ENCODE peak calls at places on chromosomes 2 and 18, in nine cellular contexts. One of them, this sample, is unnamed.

GRCh38 chr2:109440507-109441156 is 173.1 kb downstream of the SEPTIN10 start:
- DNase-seq in breast epithelium: no peak
- DNase-seq in K562: no peak
- DNase-seq in left ventricle myocardium inferior: no peak
- DNase-seq in left lung: no peak
- DNase-seq in lower lobe of right lung: no peak
- DNase-seq in cardiac fibroblast: peak; percentile 18
- DNase-seq in fibroblast of pulmonary artery: peak; percentile 27
- DNase-seq in GM13977: no peak
- DNase-seq in this sample: no peak

GRCh38 chr2:215528555-215528954 is 92.7 kb upstream of the FN1 start:
- DNase-seq in fibroblast of pulmonary artery: peak; percentile 96
- DNase-seq in left ventricle myocardium inferior: no peak
- DNase-seq in left lung: no peak
- DNase-seq in lower lobe of right lung: no peak
- DNase-seq in K562: no peak
- DNase-seq in GM13977: no peak
- DNase-seq in cardiac fibroblast: peak; percentile 92
- DNase-seq in breast epithelium: no peak
- DNase-seq in this sample: no peak

GRCh38 chr2:54728669-54729120 is 5.2 kb downstream of the EML6 start:
- DNase-seq in left ventricle myocardium inferior: no peak
- DNase-seq in GM13977: no peak
- DNase-seq in lower lobe of right lung: no peak
- DNase-seq in K562: no peak
- DNase-seq in fibroblast of pulmonary artery: peak; percentile 70
- DNase-seq in breast epithelium: no peak
- DNase-seq in cardiac fibroblast: peak; percentile 57
- DNase-seq in left lung: no peak
- DNase-seq in this sample: no peak

GRCh38 chr2:151437630-151438029 is 27.9 kb downstream of the RIF1 start:
- DNase-seq in cardiac fibroblast: peak; percentile 50
- DNase-seq in fibroblast of pulmonary artery: peak; percentile 61
- DNase-seq in GM13977: peak; percentile 27
- DNase-seq in K562: no peak
- DNase-seq in lower lobe of right lung: no peak
- DNase-seq in left lung: no peak
- DNase-seq in breast epithelium: no peak
- DNase-seq in left ventricle myocardium inferior: no peak
- DNase-seq in this sample: no peak

GRCh38 chr2:97779141-97779540 is 65.8 kb downstream of the ZAP70 start:
- DNase-seq in left lung: no peak
- DNase-seq in GM13977: no peak
- DNase-seq in fibroblast of pulmonary artery: no peak
- DNase-seq in K562: no peak
- DNase-seq in cardiac fibroblast: no peak
- DNase-seq in left ventricle myocardium inferior: no peak
- DNase-seq in lower lobe of right lung: no peak
- DNase-seq in breast epithelium: no peak
- DNase-seq in this sample: no peak

GRCh38 chr2:26333286-26333685 is 12.7 kb upstream of the SELENOI start:
- DNase-seq in cardiac fibroblast: no peak
- DNase-seq in fibroblast of pulmonary artery: no peak
- DNase-seq in K562: no peak
- DNase-seq in GM13977: no peak
- DNase-seq in left lung: no peak
- DNase-seq in left ventricle myocardium inferior: no peak
- DNase-seq in breast epithelium: no peak
- DNase-seq in lower lobe of right lung: no peak
- DNase-seq in this sample: no peak

GRCh38 chr2:55550368-55551102 is 31.0 kb downstream of the CFAP36 start:
- DNase-seq in cardiac fibroblast: peak; percentile 69
- DNase-seq in K562: no peak
- DNase-seq in GM13977: no peak
- DNase-seq in fibroblast of pulmonary artery: peak; percentile 88
- DNase-seq in left ventricle myocardium inferior: no peak
- DNase-seq in lower lobe of right lung: no peak
- DNase-seq in breast epithelium: no peak
- DNase-seq in left lung: no peak
- DNase-seq in this sample: no peak

GRCh38 chr2:20488782-20489181 is 41.9 kb downstream of the RHOB start:
- DNase-seq in breast epithelium: no peak
- DNase-seq in left ventricle myocardium inferior: no peak
- DNase-seq in GM13977: no peak
- DNase-seq in fibroblast of pulmonary artery: no peak
- DNase-seq in K562: no peak
- DNase-seq in lower lobe of right lung: no peak
- DNase-seq in cardiac fibroblast: no peak
- DNase-seq in left lung: no peak
- DNase-seq in this sample: no peak

GRCh38 chr2:86566158-86566827 is 3.0 kb upstream of the CHMP3 start:
- DNase-seq in K562: peak; percentile 16
- DNase-seq in left ventricle myocardium inferior: no peak
- DNase-seq in lower lobe of right lung: no peak
- DNase-seq in cardiac fibroblast: no peak
- DNase-seq in left lung: no peak
- DNase-seq in breast epithelium: no peak
- DNase-seq in fibroblast of pulmonary artery: no peak
- DNase-seq in GM13977: no peak
- DNase-seq in this sample: no peak

GRCh38 chr2:134360750-134361487 is 107.0 kb downstream of the MGAT5 start:
- DNase-seq in left lung: no peak
- DNase-seq in lower lobe of right lung: no peak
- DNase-seq in breast epithelium: no peak
- DNase-seq in cardiac fibroblast: peak; percentile 56
- DNase-seq in K562: no peak
- DNase-seq in left ventricle myocardium inferior: peak; percentile 42
- DNase-seq in fibroblast of pulmonary artery: peak; percentile 17
- DNase-seq in GM13977: no peak
- DNase-seq in this sample: no peak

GRCh38 chr2:162795312-162795711 is 43.3 kb downstream of the KCNH7 start:
- DNase-seq in left ventricle myocardium inferior: no peak
- DNase-seq in cardiac fibroblast: no peak
- DNase-seq in breast epithelium: no peak
- DNase-seq in GM13977: no peak
- DNase-seq in left lung: no peak
- DNase-seq in lower lobe of right lung: no peak
- DNase-seq in K562: no peak
- DNase-seq in fibroblast of pulmonary artery: no peak
- DNase-seq in this sample: no peak

GRCh38 chr2:109031481-109032228 is 42.6 kb upstream of the EDAR start:
- DNase-seq in GM13977: peak; percentile 32
- DNase-seq in left lung: peak; percentile 63
- DNase-seq in lower lobe of right lung: peak; percentile 64
- DNase-seq in left ventricle myocardium inferior: peak; percentile 33
- DNase-seq in cardiac fibroblast: peak; percentile 65
- DNase-seq in fibroblast of pulmonary artery: peak; percentile 67
- DNase-seq in K562: peak; percentile 52
- DNase-seq in breast epithelium: no peak
- DNase-seq in this sample: peak; percentile 37

GRCh38 chr2:212042562-212042961 is 496.0 kb downstream of the ERBB4 start:
- DNase-seq in left lung: no peak
- DNase-seq in cardiac fibroblast: no peak
- DNase-seq in K562: no peak
- DNase-seq in fibroblast of pulmonary artery: no peak
- DNase-seq in breast epithelium: no peak
- DNase-seq in lower lobe of right lung: no peak
- DNase-seq in GM13977: no peak
- DNase-seq in left ventricle myocardium inferior: no peak
- DNase-seq in this sample: no peak

GRCh38 chr2:226578879-226579278 is 220.7 kb downstream of the IRS1 start:
- DNase-seq in GM13977: no peak
- DNase-seq in breast epithelium: no peak
- DNase-seq in fibroblast of pulmonary artery: peak; percentile 66
- DNase-seq in left ventricle myocardium inferior: no peak
- DNase-seq in lower lobe of right lung: no peak
- DNase-seq in K562: no peak
- DNase-seq in cardiac fibroblast: peak; percentile 48
- DNase-seq in left lung: no peak
- DNase-seq in this sample: no peak

GRCh38 chr2:128738446-128739110 is 419.9 kb upstream of the HS6ST1 start:
- DNase-seq in lower lobe of right lung: no peak
- DNase-seq in left ventricle myocardium inferior: no peak
- DNase-seq in left lung: no peak
- DNase-seq in K562: no peak
- DNase-seq in breast epithelium: no peak
- DNase-seq in cardiac fibroblast: no peak
- DNase-seq in fibroblast of pulmonary artery: no peak
- DNase-seq in GM13977: no peak
- DNase-seq in this sample: no peak

DNA sequence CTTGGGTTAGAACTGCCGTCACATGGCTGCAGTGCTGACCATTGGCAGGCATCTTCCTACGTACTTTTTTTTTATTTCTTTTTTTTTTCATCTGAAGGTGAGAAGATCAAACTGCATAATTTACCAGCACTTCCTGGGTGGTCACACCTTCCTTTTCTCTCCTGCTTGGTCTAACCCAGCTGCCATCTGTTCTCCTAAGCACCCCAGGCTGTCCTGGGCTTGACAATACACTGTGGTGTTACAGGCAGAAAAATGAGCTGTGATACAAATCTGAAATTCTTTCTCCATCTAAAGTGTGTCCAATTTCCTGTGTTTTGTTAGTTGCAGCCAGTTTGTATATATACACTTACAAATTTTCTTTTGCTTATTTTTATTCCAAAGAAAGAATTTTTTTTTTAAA is 785.9 kb upstream of the ZEB2 start:
- DNase-seq in left lung: no peak
- DNase-seq in left ventricle myocardium inferior: no peak
- DNase-seq in breast epithelium: no peak
- DNase-seq in lower lobe of right lung: no peak
- DNase-seq in K562: no peak
- DNase-seq in GM13977: no peak
- DNase-seq in cardiac fibroblast: no peak
- DNase-seq in fibroblast of pulmonary artery: no peak
- DNase-seq in this sample: no peak
- TF ChIP-seq CTCF in left lung: no peak
- TF ChIP-seq CTCF in left ventricle myocardium inferior: no peak
- TF ChIP-seq CTCF in breast epithelium: no peak
- TF ChIP-seq CTCF in lower lobe of right lung: no peak
- TF ChIP-seq CTCF in K562: no peak
- TF ChIP-seq CTCF in GM13977: no peak
- TF ChIP-seq CTCF in cardiac fibroblast: no peak
- TF ChIP-seq CTCF in fibroblast of pulmonary artery: no peak
- TF ChIP-seq CTCF in this sample: no peak

GRCh38 chr18:70453058-70453775 is 164.4 kb downstream of the SOCS6 start:
- DNase-seq in breast epithelium: no peak
- DNase-seq in fibroblast of pulmonary artery: peak; percentile 69
- DNase-seq in cardiac fibroblast: peak; percentile 68
- DNase-seq in GM13977: no peak
- DNase-seq in left ventricle myocardium inferior: no peak
- DNase-seq in lower lobe of right lung: no peak
- DNase-seq in K562: no peak
- DNase-seq in left lung: no peak
- DNase-seq in this sample: no peak
- TF ChIP-seq CTCF in breast epithelium: no peak
- TF ChIP-seq CTCF in fibroblast of pulmonary artery: no peak
- TF ChIP-seq CTCF in cardiac fibroblast: no peak
- TF ChIP-seq CTCF in GM13977: no peak
- TF ChIP-seq CTCF in left ventricle myocardium inferior: no peak
- TF ChIP-seq CTCF in lower lobe of right lung: no peak
- TF ChIP-seq CTCF in K562: no peak
- TF ChIP-seq CTCF in left lung: no peak
- TF ChIP-seq CTCF in this sample: no peak

GRCh38 chr2:153588408-153588807 is 109.8 kb upstream of the RPRM start:
- DNase-seq in lower lobe of right lung: no peak
- DNase-seq in K562: no peak
- DNase-seq in GM13977: no peak
- DNase-seq in breast epithelium: no peak
- DNase-seq in left lung: no peak
- DNase-seq in cardiac fibroblast: no peak
- DNase-seq in fibroblast of pulmonary artery: no peak
- DNase-seq in left ventricle myocardium inferior: no peak
- DNase-seq in this sample: no peak

GRCh38 chr2:153589586-153589985 is 111.0 kb upstream of the RPRM start:
- DNase-seq in GM13977: no peak
- DNase-seq in left ventricle myocardium inferior: no peak
- DNase-seq in breast epithelium: no peak
- DNase-seq in left lung: no peak
- DNase-seq in fibroblast of pulmonary artery: no peak
- DNase-seq in cardiac fibroblast: no peak
- DNase-seq in lower lobe of right lung: no peak
- DNase-seq in K562: no peak
- DNase-seq in this sample: no peak

DNA sequence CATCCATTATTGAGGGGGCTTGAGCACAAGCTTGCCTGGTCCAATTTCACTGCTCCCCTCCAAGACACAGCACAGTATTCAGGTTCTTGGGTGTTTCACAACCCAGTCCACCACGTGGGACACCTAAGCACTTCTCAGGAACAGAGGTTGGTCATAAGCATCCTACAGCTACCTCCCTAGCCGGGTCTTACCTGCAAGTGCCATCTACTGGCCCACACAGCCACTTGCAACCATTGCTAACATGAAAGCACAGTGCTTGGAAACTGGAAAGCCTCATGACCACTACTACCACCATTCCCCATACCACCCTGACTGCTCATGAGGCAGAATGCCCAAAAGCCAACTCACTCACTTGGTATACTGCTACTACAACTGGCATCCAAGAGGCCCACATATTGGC is 105.7 kb upstream of the RPRM start:
- DNase-seq in left ventricle myocardium inferior: no peak
- DNase-seq in fibroblast of pulmonary artery: no peak
- DNase-seq in K562: no peak
- DNase-seq in GM13977: no peak
- DNase-seq in cardiac fibroblast: no peak
- DNase-seq in left lung: no peak
- DNase-seq in breast epithelium: no peak
- DNase-seq in lower lobe of right lung: no peak
- DNase-seq in this sample: no peak
- TF ChIP-seq CTCF in left ventricle myocardium inferior: no peak
- TF ChIP-seq CTCF in fibroblast of pulmonary artery: no peak
- TF ChIP-seq CTCF in K562: no peak
- TF ChIP-seq CTCF in GM13977: no peak
- TF ChIP-seq CTCF in cardiac fibroblast: no peak
- TF ChIP-seq CTCF in left lung: no peak
- TF ChIP-seq CTCF in breast epithelium: no peak
- TF ChIP-seq CTCF in lower lobe of right lung: no peak
- TF ChIP-seq CTCF in this sample: no peak

GRCh38 chr2:88115825-88116518 is 11.9 kb downstream of the FABP1 start:
- DNase-seq in K562: no peak
- DNase-seq in GM13977: no peak
- DNase-seq in breast epithelium: no peak
- DNase-seq in cardiac fibroblast: no peak
- DNase-seq in fibroblast of pulmonary artery: no peak
- DNase-seq in left ventricle myocardium inferior: no peak
- DNase-seq in left lung: no peak
- DNase-seq in lower lobe of right lung: no peak
- DNase-seq in this sample: no peak
- TF ChIP-seq CTCF in K562: no peak
- TF ChIP-seq CTCF in GM13977: no peak
- TF ChIP-seq CTCF in breast epithelium: no peak
- TF ChIP-seq CTCF in cardiac fibroblast: no peak
- TF ChIP-seq CTCF in fibroblast of pulmonary artery: no peak
- TF ChIP-seq CTCF in left ventricle myocardium inferior: no peak
- TF ChIP-seq CTCF in left lung: no peak
- TF ChIP-seq CTCF in lower lobe of right lung: no peak
- TF ChIP-seq CTCF in this sample: no peak

GRCh38 chr18:67318651-67319050 is 197.9 kb downstream of the DSEL start:
- DNase-seq in GM13977: no peak
- DNase-seq in left ventricle myocardium inferior: no peak
- DNase-seq in lower lobe of right lung: no peak
- DNase-seq in K562: no peak
- DNase-seq in cardiac fibroblast: peak; percentile 7
- DNase-seq in fibroblast of pulmonary artery: no peak
- DNase-seq in breast epithelium: no peak
- DNase-seq in left lung: no peak
- DNase-seq in this sample: no peak
- TF ChIP-seq CTCF in GM13977: no peak
- TF ChIP-seq CTCF in left ventricle myocardium inferior: no peak
- TF ChIP-seq CTCF in lower lobe of right lung: no peak
- TF ChIP-seq CTCF in K562: no peak
- TF ChIP-seq CTCF in cardiac fibroblast: no peak
- TF ChIP-seq CTCF in fibroblast of pulmonary artery: no peak
- TF ChIP-seq CTCF in breast epithelium: no peak
- TF ChIP-seq CTCF in left lung: no peak
- TF ChIP-seq CTCF in this sample: no peak